ENCODE peak calls at places on chromosomes 6 and 20, in five cellular contexts. T is MM.1S, B is thoracic aorta, U is bronchial epithelial cell, Q is lower lobe of right lung. A is an unnamed sample.

GRCh38 chr6:11163932-11164331 is 52.4 kb upstream of the ERVFRD-1 start:
- DNase-seq in T (no peak), B (no peak), U (no peak), Q (no peak), A (no peak)

GRCh38 chr6:144346719-144347446 is 61.7 kb downstream of the UTRN start:
- DNase-seq in T (no peak), B (no peak), U (peak; percentile 81), Q (no peak), A (no peak)

GRCh38 chr6:107361568-107362270 is 97.6 kb downstream of the PDSS2 start:
- DNase-seq in T (no peak), B (no peak), U (no peak), Q (no peak), A (no peak)

GRCh38 chr6:157110620-157111019 is 212.7 kb downstream of the TMEM242 start:
- DNase-seq in T (no peak), B (no peak), U (no peak), Q (no peak), A (peak; percentile 87)

GRCh38 chr6:11748591-11748990 is 30.0 kb downstream of the ADTRP start:
- DNase-seq in T (no peak), B (no peak), U (no peak), Q (no peak), A (no peak)

GRCh38 chr6:10412165-10412947 is 2.5 kb downstream of the TFAP2A start:
- DNase-seq in T (peak; percentile 75), B (no peak), U (peak; percentile 70), Q (peak; percentile 50), A (peak; percentile 33)

GRCh38 chr6:3294396-3294795 is 35.6 kb downstream of the PSMG4 start:
- DNase-seq in T (no peak), B (no peak), U (no peak), Q (no peak), A (no peak)

GRCh38 chr6:127343753-127344659 is 597 bp upstream of the ECHDC1 start:
- DNase-seq in T (peak; percentile 37), B (no peak), U (peak; percentile 38), Q (no peak), A (peak; percentile 33)

GRCh38 chr20:17619351-17620093 is 49.6 kb downstream of the DSTN start:
- DNase-seq in T (no peak), B (no peak), U (no peak), Q (no peak), A (no peak)

GRCh38 chr20:51554538-51555165 is 12.1 kb upstream of the NFATC2 start:
- DNase-seq in T (no peak), B (no peak), U (peak; percentile 47), Q (no peak), A (peak; percentile 42)

GRCh38 chr6:150848400-150848799 is 17.1 kb upstream of the MTHFD1L start:
- DNase-seq in T (no peak), B (no peak), U (no peak), Q (no peak), A (no peak)

GRCh38 chr20:5171074-5171789 is 44.4 kb downstream of the CDS2 start:
- DNase-seq in T (no peak), B (no peak), U (no peak), Q (no peak), A (no peak)

GRCh38 chr6:42405025-42405424 is 46.7 kb downstream of the TRERF1 start:
- DNase-seq in T (no peak), B (no peak), U (peak; percentile 41), Q (no peak), A (no peak)

GRCh38 chr6:89260832-89261231 is 43.7 kb upstream of the GABRR1 start:
- DNase-seq in T (no peak), B (no peak), U (no peak), Q (no peak), A (peak; percentile 70)

GRCh38 chr6:57257911-57258541 is 35.9 kb upstream of the RAB23 start:
- DNase-seq in T (no peak), B (no peak), U (no peak), Q (no peak), A (no peak)
- H3K4me3 ChIP-seq in T (no peak overlapping the region), B (peak overlapping the region; percentile 63), U (no peak overlapping the region), Q (no peak overlapping the region), A (no peak overlapping the region)

GRCh38 chr6:32853541-32854375 is at the start of the genes PSMB9 and TAP1:
- DNase-seq in T (peak; percentile 95), B (peak; percentile 81), U (peak; percentile 85), Q (peak; percentile 97), A (peak; percentile 96)
- H3K36me3 ChIP-seq in T (peaks cover 10% of the 10 kb centered on the region), B (peaks cover 4% of the 10 kb centered on the region), U (peaks cover 10% of the 10 kb centered on the region), Q (peaks cover 59% of the 10 kb centered on the region), A (peaks cover 13% of the 10 kb centered on the region)

GRCh38 chr6:30556006-30556713 is at the start of gene GNL1:
- DNase-seq in T (peak; percentile 96), B (peak; percentile 85), U (peak; percentile 82), Q (peak; percentile 98), A (peak; percentile 95)
- H3K4me3 ChIP-seq in T (peak within 1 kb of the TSS; percentile 96), B (peak within 1 kb of the TSS; percentile 98), U (peak within 1 kb of the TSS; percentile 95), Q (peak within 1 kb of the TSS; percentile 92), A (peak within 1 kb of the TSS; percentile 72)

DNA sequence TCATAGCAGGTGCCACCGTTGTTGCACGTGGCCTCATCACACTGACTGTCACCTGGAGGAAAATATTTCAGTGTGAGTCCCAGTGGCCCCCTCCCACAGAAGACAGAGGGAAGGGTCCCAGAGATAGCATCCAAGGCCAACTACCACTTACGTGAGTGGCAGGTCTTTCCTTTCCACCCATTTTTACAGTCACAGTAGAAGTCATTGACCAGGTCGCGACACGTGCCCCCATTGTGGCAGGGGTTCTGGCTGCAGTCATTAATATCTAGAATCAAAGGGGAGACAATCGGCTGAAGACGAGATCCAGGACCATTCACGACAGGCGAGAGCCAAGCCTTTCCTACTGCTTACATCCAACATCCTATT is 28.6 kb downstream of the JAG1 start:
- DNase-seq in T (no peak), B (no peak), U (no peak), Q (no peak), A (no peak)
- H3K36me3 ChIP-seq in T (peaks cover 7% of the 10 kb centered on the region), B (peaks cover 88% of the 10 kb centered on the region), U (peaks cover 78% of the 10 kb centered on the region), Q (peaks cover 100% of the 10 kb centered on the region), A (peaks cover 15% of the 10 kb centered on the region)

GRCh38 chr6:51514396-51515051 is 572.9 kb downstream of the PKHD1 start:
- DNase-seq in T (no peak), B (no peak), U (peak; percentile 99), Q (no peak), A (no peak)
- H3K4me3 ChIP-seq in T (no peak overlapping the region), B (no peak overlapping the region), U (no peak overlapping the region), Q (no peak overlapping the region), A (no peak overlapping the region)

GRCh38 chr6:158480989-158481388 is 78.9 kb upstream of the TMEM181 start:
- DNase-seq in T (no peak), B (no peak), U (no peak), Q (no peak), A (no peak)

GRCh38 chr6:158487495-158487894 is 72.4 kb upstream of the TMEM181 start:
- DNase-seq in T (no peak), B (no peak), U (peak; percentile 18), Q (no peak), A (no peak)

GRCh38 chr6:158476389-158476788 is 83.5 kb upstream of the TMEM181 start:
- DNase-seq in T (no peak), B (no peak), U (no peak), Q (no peak), A (no peak)

GRCh38 chr6:158485411-158485810 is 74.5 kb upstream of the TMEM181 start:
- DNase-seq in T (no peak), B (no peak), U (no peak), Q (no peak), A (no peak)

DNA sequence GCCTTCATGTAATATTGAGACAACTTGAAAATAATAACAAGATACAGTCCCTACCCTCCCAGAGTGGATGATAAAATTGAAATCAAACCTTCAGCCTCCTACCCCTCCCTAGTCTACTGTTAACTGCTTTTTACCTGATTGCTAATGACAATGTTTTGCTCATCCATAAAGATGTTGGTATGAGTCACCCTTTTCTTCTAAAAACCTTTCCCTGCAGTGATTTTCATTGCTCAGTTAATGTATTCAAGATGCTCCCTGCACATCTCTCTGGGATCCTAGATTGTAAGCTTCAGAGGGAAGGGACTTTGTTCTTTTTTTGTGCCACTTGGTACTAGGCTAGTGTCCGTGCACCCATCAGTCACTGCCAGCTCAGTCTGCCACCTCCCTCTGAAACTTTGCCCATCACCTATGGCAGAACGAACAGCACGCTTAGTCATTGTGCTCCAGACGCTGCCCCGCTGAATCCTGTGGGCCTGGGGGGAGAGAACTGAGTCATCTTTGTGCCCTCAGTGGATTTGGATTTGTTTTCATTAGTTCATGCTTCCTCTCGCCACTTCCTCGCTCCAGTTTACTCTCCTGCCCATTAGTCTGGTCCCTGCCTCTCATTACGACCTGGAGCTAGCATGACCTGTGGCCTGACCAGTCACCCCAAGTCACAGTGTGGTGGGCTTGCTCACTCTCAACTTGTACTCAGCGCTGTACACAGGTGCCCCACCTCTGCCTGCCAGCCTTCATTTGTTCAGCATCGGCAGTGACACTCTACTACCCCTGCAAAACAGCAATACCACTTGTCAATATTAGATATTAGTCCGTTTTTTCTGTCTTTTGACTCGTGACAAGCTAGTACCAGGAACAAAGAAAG is 78.0 kb upstream of the TMEM181 start:
- DNase-seq in T (no peak), B (no peak), U (peak; percentile 92), Q (no peak), A (no peak)
- H3K36me3 ChIP-seq in T (no peaks in the 10 kb centered on the region), B (peaks cover 10% of the 10 kb centered on the region), U (peaks cover 9% of the 10 kb centered on the region), Q (peaks cover 68% of the 10 kb centered on the region), A (peaks cover 9% of the 10 kb centered on the region)

GRCh38 chr6:1603708-1604346 is 5.9 kb upstream of the FOXC1 start:
- DNase-seq in T (no peak), B (no peak), U (no peak), Q (no peak), A (no peak)
- H3K4me3 ChIP-seq in T (peak overlapping the region; percentile 40), B (peak overlapping the region; percentile 88), U (peak overlapping the region; percentile 35), Q (peak overlapping the region; percentile 52), A (no peak overlapping the region)